ENCODE peak calls at places on chromosome 1, in six cellular contexts. U is fibroblast of mammary gland, B is A549, N is RWPE1, P is lower lobe of right lung, L is nephron progenitor cell. Y is an unnamed sample.

GRCh38 chr1:32393832-32394140 is 455 bp downstream of the BSDC1 start:
- DNase-seq in L (no peak), P (peak), B (peak), N (peak), U (no peak), Y (peak)

GRCh38 chr1:223264529-223264928 is 99.4 kb downstream of the SUSD4 start:
- DNase-seq in N (no peak), L (no peak), U (no peak), P (no peak), B (no peak), Y (no peak)

GRCh38 chr1:199123615-199124014 is 484.8 kb downstream of the PTPRC start:
- DNase-seq in B (no peak), U (peak), N (no peak), L (no peak), P (no peak), Y (no peak)

GRCh38 chr1:215637041-215637573 is 70.0 kb downstream of the KCTD3 start:
- DNase-seq in L (no peak), U (peak), P (no peak), B (peak), N (no peak), Y (no peak)

GRCh38 chr1:52592637-52593323 is 9.4 kb upstream of the GPX7 start:
- DNase-seq in N (no peak), U (no peak), P (no peak), B (no peak), L (no peak), Y (no peak)

GRCh38 chr1:188794969-188795368 is 1682.7 kb downstream of the BRINP3 start:
- DNase-seq in U (no peak), L (no peak), B (no peak), N (no peak), P (no peak), Y (no peak)

GRCh38 chr1:10717296-10718082 is 79.0 kb downstream of the CASZ1 start:
- DNase-seq in L (no peak), U (no peak), N (no peak), B (no peak), P (no peak), Y (no peak)

GRCh38 chr1:41699861-41700248 is 215.4 kb upstream of the EDN2 start:
- DNase-seq in P (no peak), B (no peak), N (no peak), L (no peak), U (no peak), Y (no peak)

GRCh38 chr1:52238474-52238873 is 96.6 kb downstream of the ZFYVE9 start:
- DNase-seq in L (no peak), B (no peak), N (peak), U (peak), P (no peak), Y (no peak)

GRCh38 chr1:152108899-152109222 is 6.4 kb downstream of the TCHH start:
- DNase-seq in B (no peak), N (no peak), U (no peak), P (no peak), L (no peak), Y (no peak)

GRCh38 chr1:181033128-181033798 is 520 bp upstream of the MR1 start:
- DNase-seq in P (peak), U (peak), N (peak), B (no peak), L (no peak), Y (peak)

DNA sequence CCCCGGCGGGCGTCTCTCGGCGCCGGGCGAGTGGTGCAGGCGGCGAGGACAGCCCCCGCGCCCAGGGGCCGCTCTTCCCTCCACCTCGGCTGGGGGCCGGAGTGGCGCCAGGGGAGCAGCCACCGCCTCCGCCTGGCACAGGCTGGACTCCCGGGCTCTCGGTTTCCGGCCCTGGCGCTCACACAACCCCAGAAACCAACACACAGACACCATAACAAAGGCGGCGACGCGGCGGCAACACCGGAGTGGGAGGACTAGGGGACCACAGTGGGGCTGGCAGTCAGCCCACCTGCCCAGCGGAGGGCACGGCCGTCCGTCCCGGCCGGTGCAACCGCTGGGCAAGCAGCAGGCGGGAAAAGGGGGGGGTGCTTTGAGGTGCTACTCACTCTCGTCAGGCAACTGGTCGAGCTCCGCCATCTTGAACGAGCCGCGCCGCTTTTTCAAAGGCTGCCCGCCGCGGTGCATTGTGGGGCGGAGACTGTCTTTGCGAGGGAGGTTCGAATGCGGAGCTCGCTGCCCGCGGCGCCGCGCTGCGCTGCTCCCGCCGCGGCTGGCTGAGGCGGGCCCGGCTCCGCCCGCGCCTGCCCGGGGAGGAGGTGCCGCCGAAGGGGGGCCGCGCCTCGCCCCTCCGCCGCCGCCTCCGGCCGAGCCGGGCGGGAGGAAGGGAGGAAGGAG is at the start of gene LIN9:
- DNase-seq in N (peak), P (peak), L (peak), B (peak), U (peak), Y (peak)
- TF ChIP-seq CTCF in N (no peak), P (peak), L (no peak), B (no peak), U (no peak), Y (no peak)

DNA sequence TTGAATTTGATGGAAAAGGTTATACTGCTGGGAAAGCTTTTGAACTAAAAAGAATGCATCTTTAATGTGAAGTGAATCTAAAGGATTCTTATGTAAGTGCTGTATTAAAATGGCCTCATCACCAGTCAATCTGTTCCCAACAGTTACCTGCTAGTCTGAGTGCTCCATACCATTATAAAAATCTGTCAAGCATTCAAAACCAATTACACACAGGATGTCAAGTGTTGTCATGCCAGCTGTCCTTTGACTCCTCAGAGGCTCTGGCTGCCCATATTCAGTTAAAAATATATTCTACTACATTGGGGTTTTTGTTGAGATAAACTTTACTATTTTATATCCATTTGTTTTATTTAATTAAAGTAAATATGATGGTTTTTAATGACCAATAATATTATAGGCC is 1587.7 kb downstream of the AMY1C start:
- DNase-seq in L (no peak), N (no peak), B (no peak), P (no peak), U (no peak), Y (no peak)
- TF ChIP-seq CTCF in L (no peak), N (no peak), B (no peak), P (no peak), U (no peak), Y (no peak)

GRCh38 chr1:5746611-5747427 is 245.4 kb downstream of the NPHP4 start:
- DNase-seq in P (peak), N (no peak), U (no peak), B (no peak), L (no peak), Y (no peak)

GRCh38 chr1:5744911-5745431 is 247.3 kb downstream of the NPHP4 start:
- DNase-seq in B (no peak), P (peak), U (no peak), L (peak), N (no peak), Y (no peak)

GRCh38 chr1:5747428-5748285 is 244.6 kb downstream of the NPHP4 start:
- DNase-seq in B (no peak), L (no peak), N (no peak), P (peak), U (no peak), Y (no peak)

GRCh38 chr1:5744342-5744741 is 247.9 kb downstream of the NPHP4 start:
- DNase-seq in P (peak), U (no peak), B (no peak), L (peak), N (no peak), Y (no peak)

DNA sequence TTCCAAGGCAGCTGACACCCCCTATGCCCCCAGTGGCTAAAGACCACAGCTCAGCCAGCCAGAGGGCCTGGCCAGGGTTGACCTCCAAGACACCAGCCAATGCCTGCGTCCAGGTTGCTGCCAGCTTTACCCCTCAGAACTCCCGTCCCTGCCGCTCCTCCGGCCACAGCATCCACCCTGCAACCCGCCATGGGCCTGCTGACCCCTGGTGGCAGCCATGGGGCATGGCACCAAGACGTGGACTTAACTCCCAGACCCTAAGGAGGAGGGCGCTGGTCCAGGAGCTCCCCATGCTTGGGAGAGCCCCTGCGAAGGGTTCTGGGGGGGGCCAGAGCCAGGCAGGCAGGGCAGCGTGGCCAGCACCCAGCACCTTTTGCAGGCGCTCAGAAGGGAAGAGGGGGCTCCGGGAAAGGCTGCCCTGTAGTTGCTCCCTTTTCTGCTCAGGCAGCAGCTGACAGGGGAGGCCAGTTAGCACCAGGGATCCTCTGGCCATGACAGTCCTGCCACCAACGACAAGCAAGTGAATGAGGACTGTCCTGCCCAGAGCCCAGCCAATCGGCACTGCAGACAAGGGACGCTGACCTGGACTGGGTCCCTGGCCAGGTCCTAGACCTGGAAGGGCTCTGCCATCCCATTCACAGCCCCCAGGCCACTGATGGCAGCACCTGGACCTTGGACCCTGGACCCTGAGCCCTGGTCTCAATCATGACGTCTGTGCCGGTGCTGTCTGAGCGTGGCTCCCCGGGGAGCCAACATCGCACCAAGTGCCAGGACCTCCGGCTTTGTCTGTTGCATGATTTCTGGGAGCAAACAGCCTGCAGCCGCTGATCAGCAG is 246.2 kb downstream of the NPHP4 start:
- DNase-seq in N (peak), P (peak), U (peak), B (peak), L (peak), Y (peak)
- TF ChIP-seq CTCF in N (peak), P (peak), U (peak), B (peak), L (peak), Y (peak)

GRCh38 chr1:23081376-23081775 is 62.1 kb downstream of the KDM1A start:
- DNase-seq in P (no peak), U (no peak), N (peak), L (no peak), B (peak), Y (no peak)
- TF ChIP-seq CTCF in P (no peak), U (peak), N (no peak), L (no peak), B (no peak), Y (no peak)

DNA sequence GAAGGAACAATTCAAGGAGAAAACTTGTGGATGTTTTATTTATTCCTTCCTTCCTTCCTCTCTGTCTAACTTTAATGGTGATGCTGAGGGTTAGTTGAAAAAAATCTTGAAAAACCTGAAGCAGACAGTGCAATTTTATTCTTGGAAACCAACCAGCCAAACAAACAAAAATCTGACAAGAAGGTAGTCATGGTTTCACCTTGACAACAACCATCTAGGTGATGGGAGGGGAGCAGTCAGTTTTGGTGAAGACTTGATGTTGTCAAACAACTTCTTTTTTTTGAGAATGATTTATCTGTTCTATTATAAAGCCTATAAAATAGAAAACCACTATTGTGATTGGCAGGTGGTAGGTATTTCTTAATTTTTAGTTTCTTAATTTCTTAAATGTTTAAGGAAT is 92.4 kb upstream of the GPR88 start:
- DNase-seq in B (no peak), L (no peak), P (no peak), U (no peak), N (no peak), Y (no peak)
- TF ChIP-seq CTCF in B (no peak), L (no peak), P (no peak), U (no peak), N (no peak), Y (no peak)

GRCh38 chr1:201123866-201124265 is 3.1 kb downstream of the ASCL5 start:
- DNase-seq in N (peak), B (no peak), U (no peak), L (no peak), P (no peak), Y (no peak)
- TF ChIP-seq CTCF in N (no peak), B (no peak), U (no peak), L (no peak), P (no peak), Y (no peak)

DNA sequence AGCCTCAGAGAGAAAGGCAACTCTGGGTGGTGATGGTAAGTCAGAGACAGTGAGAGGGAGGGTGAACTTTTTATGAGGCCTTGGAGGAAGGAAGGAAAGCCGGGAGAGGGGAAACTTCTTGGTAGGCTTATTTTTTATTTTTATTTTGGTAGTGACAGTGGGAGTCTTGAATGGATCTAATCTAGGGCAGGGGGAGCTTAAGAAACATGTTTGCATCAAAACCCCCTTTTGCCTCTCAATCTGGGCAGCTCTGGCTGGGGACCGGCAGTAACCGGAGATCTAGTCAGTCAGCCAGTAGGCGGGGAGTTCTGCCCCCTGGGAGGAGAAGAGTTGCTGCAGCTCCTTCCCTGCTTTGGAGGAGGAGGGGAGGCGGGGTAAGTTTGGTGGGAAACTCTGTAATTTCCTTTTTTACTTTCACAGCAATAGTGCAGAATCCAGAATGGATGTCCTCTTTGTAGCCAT is at the start of gene C1orf54:
- DNase-seq in P (no peak), N (no peak), B (no peak), L (peak), U (peak), Y (no peak)
- TF ChIP-seq CTCF in P (no peak), N (no peak), B (no peak), L (no peak), U (peak), Y (no peak)

DNA sequence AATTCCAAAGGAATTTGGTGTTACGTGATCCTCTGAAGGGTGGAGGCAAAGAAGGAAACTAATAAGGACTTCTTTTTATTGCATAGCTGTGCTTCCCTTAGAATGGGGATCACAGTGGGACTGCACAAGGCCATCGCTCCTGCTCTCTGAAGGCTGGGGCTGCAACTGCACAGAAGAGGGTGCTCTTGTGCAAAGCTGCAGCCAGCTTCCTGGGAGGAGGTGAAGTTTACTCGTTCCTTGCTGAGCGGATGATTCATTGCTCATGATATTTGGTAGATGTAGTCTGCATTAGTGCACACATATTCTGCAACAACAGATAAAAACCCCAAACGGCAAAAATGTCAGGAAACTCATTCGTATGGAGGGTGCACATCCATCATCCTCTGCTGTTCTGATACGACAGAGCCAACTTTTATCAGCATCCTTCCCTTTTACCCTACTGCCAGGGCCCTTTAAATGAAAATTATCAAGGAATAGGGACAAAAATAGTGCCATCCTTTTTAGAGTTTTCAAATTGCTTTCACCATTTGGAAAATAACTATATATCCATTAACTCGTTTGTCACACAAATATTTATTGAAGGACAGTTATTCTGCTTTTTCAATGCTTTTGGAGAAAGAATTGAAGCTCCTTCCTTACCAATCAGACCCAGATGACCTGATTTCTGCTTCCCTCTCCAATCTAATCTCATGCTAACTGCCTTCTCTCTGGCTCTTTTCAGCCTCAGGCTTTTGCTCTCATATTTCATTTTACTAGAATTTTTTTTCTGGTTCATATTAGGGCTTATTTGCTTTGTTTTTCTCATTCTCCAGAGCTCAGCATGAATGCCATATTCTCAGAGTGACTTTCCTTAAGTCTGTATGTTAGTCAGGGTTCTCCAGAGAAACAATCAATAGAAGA is 263.6 kb downstream of the DUSP10 start:
- DNase-seq in N (peak), P (no peak), L (peak), U (peak), B (peak), Y (peak)
- TF ChIP-seq CTCF in N (peak), P (peak), L (peak), U (peak), B (peak), Y (peak)

DNA sequence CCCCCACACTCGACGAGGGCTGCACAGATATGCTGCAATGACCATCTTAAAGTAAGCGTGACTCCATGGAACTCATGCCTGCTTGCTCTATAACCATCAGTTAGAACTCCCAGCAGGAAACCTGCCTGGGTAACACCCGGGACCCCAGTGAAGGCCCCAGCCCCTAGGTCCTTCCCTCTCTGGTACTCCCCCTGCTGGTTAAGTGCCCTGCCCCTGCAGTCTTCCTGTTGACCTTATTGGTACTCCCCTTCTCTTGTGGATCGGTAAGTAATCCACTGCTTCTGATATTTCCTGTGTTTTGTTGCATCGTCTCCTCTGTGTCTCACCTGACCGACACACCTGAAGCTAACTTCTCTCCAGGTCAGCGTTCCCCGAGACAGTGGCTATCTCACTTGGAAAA is 104.8 kb upstream of the COG2 start:
- DNase-seq in U (no peak), B (no peak), N (no peak), P (no peak), L (no peak), Y (no peak)
- TF ChIP-seq CTCF in U (no peak), B (no peak), N (no peak), P (no peak), L (no peak), Y (no peak)